ENCODE peak calls at places on chromosome 11, in seven cellular contexts. X is H9, R is mesendoderm, B is H1, M is neuronal stem cell, Z is mesenchymal stem cell, F is trophoblast cell. J is an unnamed sample.

GRCh38 chr11:8297781-8298440 is 34.2 kb upstream of the LMO1 start:
- DNase-seq in X (peak; percentile 15), R (no peak), B (no peak), M (no peak), Z (no peak), F (no peak), J (no peak)

GRCh38 chr11:9906043-9906791 is 242.3 kb downstream of the SWAP70 start:
- DNase-seq in X (peak; percentile 45), R (peak; percentile 99), B (peak; percentile 60), M (no peak), Z (peak; percentile 79), F (peak; percentile 99), J (peak; percentile 94)

GRCh38 chr11:79314906-79315689 is 125.7 kb downstream of the TENM4 start:
- DNase-seq in X (peak; percentile 59), R (peak; percentile 70), B (peak; percentile 17), M (peak; percentile 37), Z (peak; percentile 5), F (no peak), J (peak; percentile 41)

GRCh38 chr11:91560434-91560833 is 664.2 kb upstream of the FAT3 start:
- DNase-seq in X (no peak), R (no peak), B (no peak), M (no peak), Z (no peak), F (no peak), J (no peak)

GRCh38 chr11:32428665-32429293 is 6.6 kb downstream of the WT1 start:
- DNase-seq in X (no peak), R (no peak), B (no peak), M (no peak), Z (no peak), F (no peak), J (no peak)

GRCh38 chr11:10304495-10305261 is at the start of gene ADM:
- DNase-seq in X (peak; percentile 88), R (peak; percentile 98), B (no peak), M (peak; percentile 74), Z (peak; percentile 96), F (peak; percentile 96), J (peak; percentile 93)

GRCh38 chr11:61834278-61835004 is 6.3 kb downstream of the FADS2 start:
- DNase-seq in X (peak; percentile 90), R (peak; percentile 92), B (no peak), M (no peak), Z (peak; percentile 93), F (peak; percentile 21), J (peak; percentile 47)

GRCh38 chr11:73240190-73240781 is 22.2 kb downstream of the P2RY2 start:
- DNase-seq in X (peak; percentile 27), R (peak; percentile 52), B (no peak), M (no peak), Z (peak; percentile 70), F (no peak), J (peak; percentile 72)

GRCh38 chr11:133004369-133004768 is 527.9 kb downstream of the OPCML start:
- DNase-seq in X (no peak), R (no peak), B (no peak), M (no peak), Z (no peak), F (no peak), J (no peak)

GRCh38 chr11:132994038-132994502 is 538.2 kb downstream of the OPCML start:
- DNase-seq in X (no peak), R (no peak), B (no peak), M (no peak), Z (no peak), F (no peak), J (no peak)

GRCh38 chr11:132999519-132999918 is 532.8 kb downstream of the OPCML start:
- DNase-seq in X (no peak), R (no peak), B (no peak), M (no peak), Z (no peak), F (no peak), J (no peak)

GRCh38 chr11:132997396-132997795 is 534.9 kb downstream of the OPCML start:
- DNase-seq in X (no peak), R (no peak), B (no peak), M (no peak), Z (no peak), F (no peak), J (no peak)

DNA sequence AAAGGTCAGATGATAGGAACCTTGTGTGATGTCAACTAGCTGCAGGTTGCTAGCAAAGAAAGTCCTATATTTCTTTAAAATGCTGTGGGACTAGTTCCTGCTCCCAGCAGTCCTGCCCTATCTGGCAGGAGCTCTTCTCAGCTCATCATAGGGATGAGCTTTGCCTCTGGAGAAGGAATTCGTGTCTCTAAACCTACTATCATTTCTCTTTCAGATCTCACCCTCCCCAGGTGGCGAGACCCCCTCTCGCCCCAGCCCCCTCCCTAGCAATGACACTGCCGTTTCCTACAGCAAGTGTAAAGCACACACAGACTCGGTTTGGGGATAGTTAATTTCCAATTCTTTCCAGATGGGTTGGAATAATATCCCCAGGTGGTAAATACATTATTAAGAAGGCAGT is 533.3 kb downstream of the OPCML start:
- DNase-seq in X (no peak), R (no peak), B (no peak), M (no peak), Z (no peak), F (no peak), J (no peak)
- H3K23ac ChIP-seq in X (no peak overlapping the region), R (no peak overlapping the region), B (no peak overlapping the region), M (no peak overlapping the region), Z (no peak overlapping the region), F (no peak overlapping the region), J (no peak overlapping the region)

GRCh38 chr11:77060234-77060633 is 6.5 kb upstream of the CAPN5 start:
- DNase-seq in X (no peak), R (no peak), B (no peak), M (no peak), Z (no peak), F (no peak), J (no peak)

GRCh38 chr11:77056814-77057402 is 9.9 kb upstream of the CAPN5 start:
- DNase-seq in X (no peak), R (no peak), B (no peak), M (no peak), Z (no peak), F (no peak), J (no peak)

GRCh38 chr11:77058900-77059299 is 7.9 kb upstream of the CAPN5 start:
- DNase-seq in X (no peak), R (no peak), B (no peak), M (no peak), Z (no peak), F (no peak), J (no peak)

GRCh38 chr11:77055913-77056312 is 10.9 kb upstream of the CAPN5 start:
- DNase-seq in X (no peak), R (no peak), B (no peak), M (no peak), Z (no peak), F (no peak), J (no peak)

GRCh38 chr11:77057938-77058474 is 8.8 kb upstream of the CAPN5 start:
- DNase-seq in X (no peak), R (no peak), B (no peak), M (no peak), Z (no peak), F (no peak), J (no peak)
- H3K23ac ChIP-seq in X (no peak overlapping the region), R (no peak overlapping the region), B (no peak overlapping the region), M (no peak overlapping the region), Z (no peak overlapping the region), F (no peak overlapping the region), J (no peak overlapping the region)

DNA sequence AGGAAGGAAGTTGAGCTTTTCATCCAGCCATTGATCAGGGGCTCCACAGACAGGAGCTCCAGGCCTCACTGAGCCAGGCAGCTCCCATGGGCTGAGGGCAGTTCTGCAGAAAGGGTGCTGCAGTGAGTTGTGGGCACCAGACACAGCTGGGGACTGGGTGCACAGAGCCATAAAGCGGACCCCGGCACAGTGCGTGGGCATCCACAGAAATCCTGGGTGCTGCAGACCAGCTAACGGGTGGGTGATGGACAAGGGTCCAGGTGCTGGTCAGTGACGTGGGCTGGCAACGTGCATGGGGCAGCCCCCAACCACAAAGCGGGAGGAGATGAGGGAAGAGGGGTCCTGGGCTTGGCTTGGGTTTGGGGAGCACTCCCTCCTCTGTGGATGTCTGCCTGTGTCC is 19.4 kb upstream of the GAL start:
- DNase-seq in X (no peak), R (no peak), B (no peak), M (no peak), Z (no peak), F (no peak), J (no peak)
- H3K23ac ChIP-seq in X (no peak overlapping the region), R (no peak overlapping the region), B (no peak overlapping the region), M (peak overlapping the region; percentile 61), Z (no peak overlapping the region), F (no peak overlapping the region), J (no peak overlapping the region)

GRCh38 chr11:537622-538430 is 499 bp downstream of the LRRC56 start:
- DNase-seq in X (no peak), R (no peak), B (no peak), M (no peak), Z (no peak), F (no peak), J (no peak)
- H3K23ac ChIP-seq in X (no peak overlapping the region), R (no peak overlapping the region), B (no peak overlapping the region), M (peak overlapping the region; percentile 91), Z (peak overlapping the region; percentile 0), F (no peak overlapping the region), J (peak overlapping the region; percentile 45)

GRCh38 chr11:44531636-44532035 is 33.8 kb upstream of the CD82 start:
- DNase-seq in X (no peak), R (no peak), B (no peak), M (no peak), Z (no peak), F (no peak), J (no peak)
- H3K23ac ChIP-seq in X (no peak overlapping the region), R (no peak overlapping the region), B (no peak overlapping the region), M (no peak overlapping the region), Z (no peak overlapping the region), F (no peak overlapping the region), J (no peak overlapping the region)

GRCh38 chr11:127895776-127896175 is 691.6 kb downstream of the ETS1 start:
- DNase-seq in X (no peak), R (no peak), B (no peak), M (no peak), Z (no peak), F (no peak), J (no peak)

GRCh38 chr11:127902405-127902804 is 685.0 kb downstream of the ETS1 start:
- DNase-seq in X (no peak), R (no peak), B (no peak), M (no peak), Z (no peak), F (no peak), J (no peak)

GRCh38 chr11:127898422-127899365 is 688.7 kb downstream of the ETS1 start:
- DNase-seq in X (no peak), R (no peak), B (no peak), M (no peak), Z (no peak), F (no peak), J (no peak)
- H3K23ac ChIP-seq in X (no peak overlapping the region), R (no peak overlapping the region), B (no peak overlapping the region), M (no peak overlapping the region), Z (no peak overlapping the region), F (no peak overlapping the region), J (no peak overlapping the region)

J was measured in IMR-90.